ENCODE peak calls at places on chromosome 1, in four cellular contexts. One of them, this sample, is unnamed.

GRCh38 chr1:111030590-111030989 is 66.9 kb upstream of the LRIF1 start:
- DNase-seq in GM13976: peak
- DNase-seq in sigmoid colon: no peak
- DNase-seq in GM13977: peak
- DNase-seq in this sample: no peak

GRCh38 chr1:169044296-169044695 is 62.2 kb upstream of the ATP1B1 start:
- DNase-seq in GM13976: peak
- DNase-seq in sigmoid colon: no peak
- DNase-seq in GM13977: no peak
- DNase-seq in this sample: no peak

GRCh38 chr1:30681782-30682181 is 41.6 kb downstream of the MATN1 start:
- DNase-seq in GM13976: no peak
- DNase-seq in sigmoid colon: peak
- DNase-seq in GM13977: no peak
- DNase-seq in this sample: no peak

GRCh38 chr1:108845991-108846390 is 10.9 kb downstream of the AKNAD1 start:
- DNase-seq in GM13976: no peak
- DNase-seq in sigmoid colon: no peak
- DNase-seq in GM13977: no peak
- DNase-seq in this sample: no peak

GRCh38 chr1:16434501-16434900 is 2.7 kb downstream of the SPATA21 start:
- DNase-seq in GM13976: no peak
- DNase-seq in sigmoid colon: no peak
- DNase-seq in GM13977: no peak
- DNase-seq in this sample: no peak

GRCh38 chr1:214124915-214125314 is 137.1 kb downstream of the PROX1 start:
- DNase-seq in GM13976: no peak
- DNase-seq in sigmoid colon: no peak
- DNase-seq in GM13977: no peak
- DNase-seq in this sample: no peak

GRCh38 chr1:4172659-4173599 is 272.9 kb upstream of the C1orf174 start:
- DNase-seq in GM13976: peak
- DNase-seq in sigmoid colon: peak
- DNase-seq in GM13977: peak
- DNase-seq in this sample: no peak

GRCh38 chr1:179038528-179039281 is 13.0 kb downstream of the FAM20B start:
- DNase-seq in GM13976: no peak
- DNase-seq in sigmoid colon: no peak
- DNase-seq in GM13977: no peak
- DNase-seq in this sample: no peak

GRCh38 chr1:232617237-232617636 is 12.7 kb downstream of the SIPA1L2 start:
- DNase-seq in GM13976: no peak
- DNase-seq in sigmoid colon: no peak
- DNase-seq in GM13977: no peak
- DNase-seq in this sample: no peak

GRCh38 chr1:231931846-231932454 is 305.4 kb downstream of the DISC1 start:
- DNase-seq in GM13976: peak
- DNase-seq in sigmoid colon: no peak
- DNase-seq in GM13977: peak
- DNase-seq in this sample: no peak

GRCh38 chr1:88892146-88892877 is 945 bp upstream of the GTF2B start:
- DNase-seq in GM13976: no peak
- DNase-seq in sigmoid colon: no peak
- DNase-seq in GM13977: no peak
- DNase-seq in this sample: no peak

GRCh38 chr1:43611950-43612349 is 38.0 kb upstream of the KDM4A start:
- DNase-seq in GM13976: no peak
- DNase-seq in sigmoid colon: no peak
- DNase-seq in GM13977: no peak
- DNase-seq in this sample: no peak

GRCh38 chr1:229131243-229132105 is 139.4 kb upstream of the RAB4A start:
- DNase-seq in GM13976: no peak
- DNase-seq in sigmoid colon: no peak
- DNase-seq in GM13977: no peak
- DNase-seq in this sample: no peak